ENCODE peak calls at places on chromosomes 1 and 21, in five cellular contexts. X is K562, D is GM12878, J is WTC11, S is HepG2. R is an unnamed sample.
A peak's percentile ranks its signal among the peaks of the same experiment; 100 is the strongest.

GRCh38 chr1:27522860-27523665 is 33.1 kb upstream of the WASF2 start:
- DNase-seq in D (no peak), S (peak; percentile 52), J (peak; percentile 58), X (peak; percentile 87), R (no peak)

GRCh38 chr1:56399326-56400292 is 179.8 kb downstream of the PLPP3 start:
- DNase-seq in S (no peak), J (no peak), D (no peak), X (no peak), R (no peak)

GRCh38 chr1:113675299-113675698 is 84.0 kb downstream of the PHTF1 start:
- DNase-seq in X (no peak), D (no peak), S (no peak), J (no peak), R (peak; percentile 7)

GRCh38 chr1:85224734-85225623 is 24.2 kb upstream of the SYDE2 start:
- DNase-seq in X (peak; percentile 83), D (no peak), J (peak; percentile 70), S (no peak), R (no peak)

GRCh38 chr1:56142301-56142700 is 437.1 kb downstream of the PLPP3 start:
- DNase-seq in J (no peak), S (no peak), D (no peak), X (no peak), R (no peak)

GRCh38 chr1:17297991-17298390 is 10.0 kb upstream of the PADI4 start:
- DNase-seq in J (no peak), D (no peak), S (no peak), X (no peak), R (no peak)

GRCh38 chr1:158724442-158724841 is 3.9 kb upstream of the OR6K3 start:
- DNase-seq in X (no peak), D (no peak), J (no peak), S (no peak), R (no peak)

GRCh38 chr1:9344426-9345200 is 51.9 kb downstream of the SPSB1 start:
- DNase-seq in S (no peak), X (no peak), J (no peak), D (no peak), R (no peak)

GRCh38 chr1:221344693-221345092 is 397.2 kb downstream of the DUSP10 start:
- DNase-seq in J (no peak), X (no peak), S (no peak), D (no peak), R (no peak)

GRCh38 chr1:53892911-53893310 is 1.1 kb upstream of the DIO1 start:
- DNase-seq in S (no peak), D (no peak), J (no peak), X (no peak), R (no peak)

GRCh38 chr1:153357076-153357852 is 390 bp upstream of the S100A9 start:
- DNase-seq in S (peak; percentile 12), D (no peak), J (no peak), X (no peak), R (no peak)

GRCh38 chr21:15063821-15064575 is 802 bp downstream of the NRIP1 start:
- DNase-seq in D (no peak), X (peak; percentile 52), J (peak; percentile 51), S (no peak), R (peak; percentile 7)

GRCh38 chr1:232110281-232111090 is 483.9 kb downstream of the DISC1 start:
- DNase-seq in X (no peak), D (no peak), J (peak; percentile 73), S (no peak), R (no peak)

GRCh38 chr1:98732985-98733781 is 71.7 kb downstream of the SNX7 start:
- DNase-seq in S (no peak), J (no peak), D (peak; percentile 24), X (no peak), R (no peak)

GRCh38 chr1:164770149-164770529 is 211.2 kb downstream of the PBX1 start:
- DNase-seq in X (peak; percentile 25), D (no peak), J (no peak), S (no peak), R (no peak)

GRCh38 chr1:200896571-200897187 is 2.0 kb downstream of the INAVA start:
- DNase-seq in S (peak; percentile 93), D (no peak), X (no peak), J (no peak), R (peak; percentile 98)

GRCh38 chr1:101291562-101292035 is 54.8 kb downstream of the S1PR1 start:
- DNase-seq in J (no peak), D (no peak), X (no peak), S (peak; percentile 83), R (no peak)

GRCh38 chr21:36422279-36423098 is 37.3 kb downstream of the CHAF1B start:
- DNase-seq in S (peak; percentile 40), J (peak; percentile 84), X (peak; percentile 85), D (no peak), R (peak; percentile 54)

GRCh38 chr1:29124366-29125236 is 898 bp upstream of the TMEM200B start:
- DNase-seq in D (no peak), S (peak; percentile 56), X (peak; percentile 95), J (peak; percentile 93), R (peak; percentile 71)

GRCh38 chr1:39866767-39867166 is 16.5 kb downstream of the TRIT1 start:
- DNase-seq in J (no peak), S (no peak), X (no peak), D (no peak), R (no peak)

GRCh38 chr1:40901886-40902633 is 39.9 kb upstream of the CITED4 start:
- DNase-seq in D (no peak), X (no peak), J (no peak), S (no peak), R (peak; percentile 38)

GRCh38 chr1:161158316-161159016 is 834 bp upstream of the USP21 start:
- DNase-seq in D (no peak), X (peak; percentile 52), S (no peak), J (no peak), R (no peak)

GRCh38 chr1:165907256-165907857 is 79.9 kb downstream of the UCK2 start:
- DNase-seq in X (no peak), J (no peak), D (no peak), S (no peak), R (no peak)

GRCh38 chr1:150186789-150187559 is 37.3 kb downstream of the PLEKHO1 start:
- DNase-seq in X (peak; percentile 62), S (peak; percentile 46), D (no peak), J (no peak), R (peak; percentile 53)

GRCh38 chr1:214660900-214661299 is 57.9 kb downstream of the CENPF start:
- DNase-seq in J (peak; percentile 19), S (peak; percentile 6), D (no peak), X (no peak), R (no peak)

GRCh38 chr1:223846668-223847007 is 891 bp upstream of the TP53BP2 start:
- DNase-seq in X (peak; percentile 45), J (no peak), D (no peak), S (peak; percentile 27), R (no peak)

GRCh38 chr1:8078176-8078671 is 52.1 kb upstream of the ERRFI1 start:
- DNase-seq in X (no peak), J (no peak), D (no peak), S (peak; percentile 51), R (peak; percentile 44)

GRCh38 chr1:8075511-8076051 is 49.5 kb upstream of the ERRFI1 start:
- DNase-seq in J (no peak), D (no peak), S (no peak), X (no peak), R (no peak)

GRCh38 chr1:8077602-8078001 is 51.5 kb upstream of the ERRFI1 start:
- DNase-seq in D (no peak), S (no peak), X (peak; percentile 52), J (no peak), R (no peak)

GRCh38 chr1:8076171-8076570 is 50.1 kb upstream of the ERRFI1 start:
- DNase-seq in X (no peak), D (no peak), J (no peak), S (no peak), R (no peak)

GRCh38 chr1:8077120-8077573 is 51.0 kb upstream of the ERRFI1 start:
- DNase-seq in X (peak; percentile 55), D (no peak), J (no peak), S (peak; percentile 93), R (peak; percentile 77)
- TF ChIP-seq ESRRA in X (no peak), D (no peak), J (no peak), S (no peak), R (no peak)

DNA sequence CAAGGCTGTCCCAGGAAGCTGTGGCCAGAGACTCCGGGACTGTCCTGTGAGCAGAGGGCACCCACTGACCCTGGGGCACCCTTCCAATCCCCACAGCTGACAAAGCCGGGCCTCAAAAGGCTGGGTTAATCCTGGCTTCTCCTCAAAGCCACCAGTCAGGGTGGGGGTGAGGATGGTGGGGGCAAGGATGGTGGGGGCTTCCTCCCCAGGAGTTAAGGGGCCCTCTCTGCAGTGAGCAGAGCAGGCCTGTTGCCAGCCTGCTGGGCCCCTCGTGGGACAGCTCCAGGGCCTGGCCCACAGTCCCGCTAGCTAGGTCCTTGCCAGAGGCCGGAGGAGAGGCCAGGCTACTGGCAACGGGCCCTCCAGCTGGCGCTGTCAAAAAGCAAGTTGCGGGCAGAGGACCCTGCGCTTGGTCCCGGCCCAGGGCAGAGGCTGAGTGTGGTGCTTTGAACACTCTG is 37.9 kb upstream of the CCDC27 start:
- DNase-seq in S (no peak), J (no peak), X (no peak), D (no peak), R (no peak)
- TF ChIP-seq USF2 in S (no peak), J (no peak), X (no peak), D (no peak), R (no peak)

GRCh38 chr21:46294647-46295176 is 8.6 kb downstream of the YBEY start:
- DNase-seq in J (no peak), S (no peak), X (peak; percentile 80), D (no peak), R (no peak)
- TF ChIP-seq ESRRA in J (no peak), S (no peak), X (no peak), D (no peak), R (no peak)

DNA sequence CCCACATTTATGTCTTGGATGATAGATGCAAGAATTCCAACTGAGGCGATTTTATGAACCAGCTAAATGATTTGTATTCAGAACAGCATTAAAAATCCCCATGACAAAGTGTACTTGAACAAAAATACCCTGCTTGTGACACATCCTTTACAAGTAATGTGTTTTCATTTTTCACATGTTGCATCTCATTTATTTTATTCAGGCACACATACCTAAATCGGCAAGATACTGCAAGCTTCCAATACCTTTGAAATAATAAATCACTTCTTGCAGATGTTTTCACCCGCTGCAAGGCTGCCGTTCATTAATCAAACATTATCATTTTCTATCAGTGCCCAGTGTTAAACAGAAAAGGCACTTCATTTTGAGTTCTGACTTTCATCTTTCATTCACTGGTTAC is 269.6 kb downstream of the DPYD start:
- DNase-seq in D (no peak), X (no peak), J (no peak), S (no peak), R (no peak)
- TF ChIP-seq USF2 in D (no peak), X (no peak), J (no peak), S (no peak), R (no peak)

DNA sequence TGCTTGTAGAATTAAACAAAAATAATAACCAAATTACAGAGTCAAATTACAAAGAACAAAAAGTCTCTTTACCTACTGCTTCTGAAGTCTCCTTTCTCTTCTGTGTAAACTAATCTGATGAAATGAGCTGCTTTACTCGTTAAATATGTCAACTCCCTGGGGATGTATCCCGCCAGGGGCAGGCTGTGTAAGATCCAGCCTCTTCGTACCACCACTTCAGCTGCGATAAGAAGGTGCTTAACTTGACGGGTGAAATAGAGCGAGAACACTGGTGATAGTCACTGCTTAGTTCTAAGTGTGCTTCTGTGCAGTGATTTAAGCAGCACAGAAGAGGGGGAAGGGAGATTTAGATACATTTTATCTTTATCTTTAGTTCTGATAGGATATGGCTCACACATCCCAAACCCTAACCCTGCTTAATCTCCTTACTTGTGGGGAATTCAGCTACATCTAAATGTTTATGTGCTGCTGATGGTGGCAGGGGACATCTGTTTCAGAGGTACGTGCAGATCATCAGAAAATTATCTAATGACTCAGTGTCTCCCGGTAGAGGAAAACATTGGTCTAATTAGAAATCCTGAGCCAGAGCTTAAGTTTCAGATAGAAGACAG is 46.0 kb downstream of the RHOU start:
- DNase-seq in J (no peak), S (no peak), D (no peak), X (no peak), R (no peak)
- TF ChIP-seq ESRRA in J (no peak), S (no peak), D (no peak), X (no peak), R (no peak)

R was measured in A549.